ENCODE peak calls at places on chromosomes 13 and 19, in eight cellular contexts. M is Right ventricle myocardium superior, O is endothelial cell, D is Peyer's patch, G is GM18507, N is AML-193, K is nucleus accumbens, B is T-helper 1 cell. V is an unnamed sample.

GRCh38 chr19:45522010-45522941 is 15.0 kb downstream of the VASP start:
- DNase-seq in M (no peak), O (no peak), D (no peak), G (no peak), N (no peak), K (no peak), B (no peak), V (no peak)

GRCh38 chr13:24293761-24294160 is 15.6 kb upstream of the C1QTNF9 start:
- DNase-seq in M (no peak), O (no peak), D (no peak), G (no peak), N (no peak), K (no peak), B (no peak), V (no peak)

GRCh38 chr19:1789282-1790020 is 22.6 kb downstream of the ATP8B3 start:
- DNase-seq in M (no peak), O (no peak), D (no peak), G (no peak), N (no peak), K (no peak), B (no peak), V (no peak)

GRCh38 chr13:75993823-75994222 is 357.7 kb downstream of the LMO7 start:
- DNase-seq in M (no peak), O (no peak), D (no peak), G (no peak), N (no peak), K (no peak), B (no peak), V (no peak)

GRCh38 chr13:75226092-75226491 is 255.9 kb downstream of the TBC1D4 start:
- DNase-seq in M (no peak), O (no peak), D (no peak), G (no peak), N (no peak), K (no peak), B (no peak), V (no peak)

GRCh38 chr13:95204231-95204765 is 97.0 kb downstream of the ABCC4 start:
- DNase-seq in M (no peak), O (no peak), D (no peak), G (no peak), N (no peak), K (no peak), B (no peak), V (no peak)

GRCh38 chr13:44974056-44974798 is 15.0 kb downstream of the NUFIP1 start:
- DNase-seq in M (peak; percentile 54), O (no peak), D (no peak), G (no peak), N (peak; percentile 86), K (no peak), B (no peak), V (peak; percentile 59)

GRCh38 chr13:103716689-103717088 is 650.5 kb upstream of the SLC10A2 start:
- DNase-seq in M (no peak), O (no peak), D (no peak), G (no peak), N (no peak), K (no peak), B (no peak), V (no peak)